ENCODE peak calls at places on chromosomes 13 and 19, in five cellular contexts. X, C, B, N and K are unnamed samples.
A peak's percentile ranks its signal among the peaks of the same experiment; 100 is the strongest.

GRCh38 chr19:33512580-33513137 is 8.9 kb downstream of the PEPD start:
- DNase-seq in X (no peak), C (no peak), B (no peak), N (no peak), K (no peak)

GRCh38 chr19:807627-808175 is 10.4 kb downstream of the PTBP1 start:
- DNase-seq in X (no peak), C (no peak), B (no peak), N (no peak), K (no peak)

GRCh38 chr13:22848539-22849052 is 332.2 kb upstream of the SGCG start:
- DNase-seq in X (no peak), C (no peak), B (no peak), N (no peak), K (no peak)

GRCh38 chr19:47776568-47776967 is 1.9 kb upstream of the SELENOW start:
- DNase-seq in X (no peak), C (no peak), B (no peak), N (no peak), K (no peak)

GRCh38 chr19:7983995-7984837 is 21.2 kb downstream of the ELAVL1 start:
- DNase-seq in X (no peak), C (no peak), B (peak; percentile 30), N (no peak), K (no peak)

GRCh38 chr13:113672002-113672651 is 5.1 kb downstream of the GRK1 start:
- DNase-seq in X (no peak), C (no peak), B (peak; percentile 44), N (no peak), K (no peak)

GRCh38 chr19:47628058-47628771 is 19.3 kb downstream of the BICRA start:
- DNase-seq in X (no peak), C (no peak), B (no peak), N (no peak), K (no peak)

GRCh38 chr19:32566246-32566830 is 14.7 kb upstream of the PDCD5 start:
- DNase-seq in X (peak; percentile 24), C (peak; percentile 29), B (no peak), N (no peak), K (no peak)

GRCh38 chr13:98809345-98809777 is 56.9 kb upstream of the SLC15A1 start:
- DNase-seq in X (no peak), C (no peak), B (no peak), N (no peak), K (no peak)

GRCh38 chr19:13275016-13275722 is 125.0 kb downstream of the IER2 start:
- DNase-seq in X (no peak), C (no peak), B (no peak), N (no peak), K (no peak)

GRCh38 chr13:34506796-34507195 is 435.3 kb upstream of the NBEA start:
- DNase-seq in X (no peak), C (no peak), B (no peak), N (no peak), K (no peak)

GRCh38 chr13:60230593-60230992 is 66.9 kb upstream of the DIAPH3 start:
- DNase-seq in X (peak; percentile 62), C (peak; percentile 1), B (no peak), N (no peak), K (no peak)

GRCh38 chr13:26406791-26407190 is 150.7 kb upstream of the WASF3 start:
- DNase-seq in X (no peak), C (no peak), B (no peak), N (no peak), K (no peak)

GRCh38 chr19:27681972-27682371 is 1531.0 kb downstream of the UQCRFS1 start:
- DNase-seq in X (no peak), C (no peak), B (no peak), N (no peak), K (no peak)
- H3K9me3 ChIP-seq in X (no peaks in the 10 kb centered on the region), C (peaks cover 12% of the 10 kb centered on the region), B (no peaks in the 10 kb centered on the region), N (no peaks in the 10 kb centered on the region), K (no peaks in the 10 kb centered on the region)

GRCh38 chr19:43914051-43914450 is 21.0 kb downstream of the ZNF45 start:
- DNase-seq in X (no peak), C (no peak), B (no peak), N (no peak), K (no peak)
- H3K9me3 ChIP-seq in X (peaks cover 8% of the 10 kb centered on the region), C (peaks cover 47% of the 10 kb centered on the region), B (peaks cover 100% of the 10 kb centered on the region), N (no peaks in the 10 kb centered on the region), K (peaks cover 38% of the 10 kb centered on the region)

DNA sequence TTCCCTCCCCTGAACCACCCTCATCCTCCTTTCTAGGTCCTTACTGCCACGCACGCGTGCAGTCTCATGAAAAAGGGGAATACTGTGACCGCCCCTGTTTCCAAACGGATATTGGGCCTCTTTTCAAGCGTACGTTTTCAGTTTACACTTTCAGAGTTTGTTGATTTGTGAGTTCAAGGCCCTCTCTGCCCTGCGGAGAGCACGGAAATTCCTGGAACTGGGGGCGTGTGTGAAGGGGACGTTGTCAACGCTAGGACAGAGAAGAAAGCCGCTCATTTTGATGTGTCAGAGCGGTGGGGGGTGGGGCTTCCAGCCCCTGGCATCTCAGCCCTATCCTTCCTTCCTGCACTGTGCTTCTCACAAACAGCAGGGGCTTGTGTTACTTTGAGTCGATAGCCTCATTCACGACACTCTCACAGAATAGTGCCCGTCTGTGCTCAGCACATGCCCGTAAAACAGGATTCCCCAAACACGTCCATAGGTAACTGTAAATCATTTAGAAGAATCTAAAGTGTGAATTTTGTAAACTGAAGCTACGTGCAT is 137.6 kb upstream of the PEG3 start:
- DNase-seq in X (no peak), C (no peak), B (no peak), N (no peak), K (no peak)
- H3K9me3 ChIP-seq in X (no peaks in the 10 kb centered on the region), C (peaks cover 51% of the 10 kb centered on the region), B (peaks cover 6% of the 10 kb centered on the region), N (no peaks in the 10 kb centered on the region), K (no peaks in the 10 kb centered on the region)

DNA sequence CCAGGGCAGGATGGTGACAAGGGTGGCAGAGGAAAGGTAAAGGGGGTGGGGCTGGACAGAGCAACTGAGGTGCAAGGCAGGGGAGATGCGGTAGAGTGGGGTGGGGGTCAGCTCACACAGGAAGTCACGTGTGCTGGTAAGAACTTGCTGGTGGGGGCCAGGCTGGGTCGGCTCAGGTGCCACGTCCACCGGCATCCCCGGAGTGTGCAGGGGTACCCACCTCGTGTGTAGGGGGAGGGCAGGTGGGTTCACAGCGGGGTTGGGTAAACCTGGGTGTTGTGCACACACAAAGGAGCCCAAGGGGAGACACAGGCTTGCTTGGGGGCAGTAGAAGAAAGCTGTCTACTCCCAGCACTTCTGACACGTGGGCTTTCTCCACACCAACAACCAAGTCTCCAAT is 2.9 kb downstream of the ZNF835 start:
- DNase-seq in X (no peak), C (no peak), B (no peak), N (no peak), K (no peak)
- H3K9me3 ChIP-seq in X (no peaks in the 10 kb centered on the region), C (peaks cover 49% of the 10 kb centered on the region), B (peaks cover 18% of the 10 kb centered on the region), N (no peaks in the 10 kb centered on the region), K (no peaks in the 10 kb centered on the region)

DNA sequence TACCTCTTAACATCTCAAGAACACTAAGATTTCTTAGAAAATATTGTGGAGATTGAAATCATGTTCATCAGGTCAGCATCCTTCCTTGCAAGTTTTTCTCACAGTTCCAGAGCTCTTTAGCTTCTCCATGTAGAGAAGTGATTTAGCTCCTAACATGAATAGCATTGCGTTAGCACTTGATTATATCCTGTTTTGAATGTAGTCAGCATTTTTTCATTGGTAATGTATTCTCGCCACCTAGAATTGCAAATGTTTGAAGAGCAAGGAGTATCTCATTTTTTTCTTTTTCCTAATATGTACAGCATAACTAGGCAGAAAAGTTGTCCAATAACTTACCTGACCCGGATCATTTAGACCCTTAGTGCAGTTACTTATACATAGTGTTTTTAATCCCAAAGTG is 6.6 kb downstream of the ZNF470 start:
- DNase-seq in X (no peak), C (no peak), B (no peak), N (no peak), K (no peak)
- H3K9me3 ChIP-seq in X (peaks cover 21% of the 10 kb centered on the region), C (peaks cover 79% of the 10 kb centered on the region), B (peaks cover 100% of the 10 kb centered on the region), N (no peaks in the 10 kb centered on the region), K (peaks cover 58% of the 10 kb centered on the region)

DNA sequence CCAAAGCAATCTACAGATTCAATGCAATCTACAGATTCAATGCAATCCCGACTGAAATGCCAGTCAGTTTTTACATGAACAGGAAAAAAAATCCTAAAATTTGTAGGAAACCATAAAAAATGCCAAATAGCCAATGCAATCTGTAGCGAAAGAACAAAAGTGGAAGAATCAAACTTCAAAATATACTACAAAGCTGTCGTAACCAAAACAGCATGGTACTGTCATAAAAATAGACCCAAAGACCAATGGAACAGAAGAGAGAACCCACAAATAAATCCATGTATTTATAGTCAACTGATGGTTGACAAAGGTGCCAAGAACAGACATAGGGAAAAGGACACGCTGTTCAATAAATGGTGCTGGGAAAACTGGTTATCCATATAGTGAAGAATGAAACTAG is 17.7 kb downstream of the ZNF829 start:
- DNase-seq in X (no peak), C (no peak), B (no peak), N (no peak), K (no peak)
- H3K9me3 ChIP-seq in X (peaks cover 3% of the 10 kb centered on the region), C (peaks cover 54% of the 10 kb centered on the region), B (peaks cover 95% of the 10 kb centered on the region), N (no peaks in the 10 kb centered on the region), K (peaks cover 59% of the 10 kb centered on the region)

GRCh38 chr13:18959229-18959628 is 222.4 kb downstream of the TUBA3C start:
- DNase-seq in X (no peak), C (no peak), B (no peak), N (no peak), K (no peak)

GRCh38 chr13:18962168-18962734 is 219.4 kb downstream of the TUBA3C start:
- DNase-seq in X (no peak), C (no peak), B (no peak), N (no peak), K (no peak)

GRCh38 chr13:18960637-18961227 is 220.9 kb downstream of the TUBA3C start:
- DNase-seq in X (no peak), C (no peak), B (no peak), N (no peak), K (no peak)

GRCh38 chr13:18959996-18960395 is 221.6 kb downstream of the TUBA3C start:
- DNase-seq in X (no peak), C (no peak), B (no peak), N (no peak), K (no peak)

DNA sequence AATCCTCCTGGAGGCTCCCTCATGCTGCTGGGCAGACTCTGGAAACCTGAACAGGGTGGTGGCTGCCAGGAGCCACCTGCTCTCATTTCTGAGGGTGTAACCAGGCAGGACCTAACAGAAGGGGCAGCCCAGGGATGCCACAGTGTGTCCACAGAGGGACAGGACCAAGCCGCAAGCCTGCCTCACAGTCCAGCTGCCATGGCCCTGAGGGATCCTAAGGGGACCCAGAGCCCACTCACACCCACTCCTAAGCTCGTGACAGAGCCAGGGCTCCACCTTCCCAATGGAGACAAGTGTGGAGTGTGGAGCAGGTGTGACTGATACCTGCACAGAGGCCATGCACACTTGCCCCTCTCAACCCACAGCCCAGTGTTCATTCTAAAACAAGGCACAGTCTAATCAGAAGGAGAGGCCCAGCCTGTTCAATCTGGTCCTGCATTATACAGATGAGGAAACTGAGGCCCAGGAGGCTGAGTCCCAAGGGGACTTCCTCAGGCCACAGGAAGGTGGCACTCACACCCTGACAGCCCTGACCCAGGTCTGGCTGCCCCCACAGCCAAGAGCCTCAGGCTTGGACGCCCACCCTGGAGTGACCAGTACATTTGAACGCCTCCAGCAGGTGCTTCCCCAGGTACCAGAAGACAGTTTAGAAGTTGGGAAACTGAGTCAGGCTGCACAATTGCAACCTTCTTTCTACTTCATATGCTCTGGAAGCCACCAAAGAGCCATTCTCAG is 220.1 kb downstream of the TUBA3C start:
- DNase-seq in X (no peak), C (no peak), B (no peak), N (no peak), K (no peak)
- H3K9me3 ChIP-seq in X (no peaks in the 10 kb centered on the region), C (peaks cover 58% of the 10 kb centered on the region), B (peaks cover 12% of the 10 kb centered on the region), N (no peaks in the 10 kb centered on the region), K (no peaks in the 10 kb centered on the region)

GRCh38 chr19:52651956-52652355 is 13.8 kb upstream of the ZNF83 start:
- DNase-seq in X (no peak), C (no peak), B (no peak), N (no peak), K (no peak)
- H3K9me3 ChIP-seq in X (no peaks in the 10 kb centered on the region), C (no peaks in the 10 kb centered on the region), B (peaks cover 10% of the 10 kb centered on the region), N (no peaks in the 10 kb centered on the region), K (peaks cover 12% of the 10 kb centered on the region)